ENCODE peak calls at places on chromosomes 7 and 10, in nine cellular contexts. A is adrenal gland, G is upper lobe of left lung, D is sigmoid colon, Z is K562, C is A549, I is GM12878, X is stomach, P is tibial nerve. U is an unnamed sample.

GRCh38 chr7:130689683-130690082 is 3.3 kb upstream of the TSGA13 start:
- DNase-seq in I (no peak), Z (no peak), G (no peak), C (peak), X (no peak), P (no peak), A (no peak), D (no peak), U (no peak)

GRCh38 chr7:138538518-138538917 is 78.5 kb downstream of the TRIM24 start:
- DNase-seq in C (no peak), D (no peak), G (no peak), A (no peak), P (no peak), Z (no peak), X (no peak), I (no peak), U (no peak)

GRCh38 chr10:49116509-49117365 is 1.4 kb upstream of the VSTM4 start:
- DNase-seq in G (no peak), P (no peak), Z (no peak), X (no peak), C (no peak), D (no peak), I (no peak), A (no peak), U (no peak)

GRCh38 chr7:93461350-93461749 is 113.2 kb downstream of the CALCR start:
- DNase-seq in G (no peak), X (no peak), D (no peak), A (no peak), Z (peak), P (no peak), I (no peak), C (peak), U (no peak)

GRCh38 chr10:86344281-86344680 is 22.3 kb downstream of the GRID1 start:
- DNase-seq in X (no peak), C (no peak), D (peak), A (peak), I (no peak), P (no peak), Z (no peak), G (no peak), U (no peak)

GRCh38 chr7:24409429-24410024 is 125.5 kb downstream of the NPY start:
- DNase-seq in C (no peak), P (no peak), A (no peak), G (no peak), I (no peak), X (no peak), D (no peak), Z (no peak), U (no peak)

GRCh38 chr7:137687556-137688280 is 159.1 kb downstream of the DGKI start:
- DNase-seq in P (no peak), C (no peak), Z (no peak), G (no peak), I (no peak), A (no peak), D (no peak), X (no peak), U (no peak)

GRCh38 chr7:24982917-24983316 is 2.9 kb upstream of the OSBPL3 start:
- DNase-seq in Z (peak), C (peak), D (no peak), X (no peak), I (no peak), A (no peak), G (no peak), P (no peak), U (no peak)

DNA sequence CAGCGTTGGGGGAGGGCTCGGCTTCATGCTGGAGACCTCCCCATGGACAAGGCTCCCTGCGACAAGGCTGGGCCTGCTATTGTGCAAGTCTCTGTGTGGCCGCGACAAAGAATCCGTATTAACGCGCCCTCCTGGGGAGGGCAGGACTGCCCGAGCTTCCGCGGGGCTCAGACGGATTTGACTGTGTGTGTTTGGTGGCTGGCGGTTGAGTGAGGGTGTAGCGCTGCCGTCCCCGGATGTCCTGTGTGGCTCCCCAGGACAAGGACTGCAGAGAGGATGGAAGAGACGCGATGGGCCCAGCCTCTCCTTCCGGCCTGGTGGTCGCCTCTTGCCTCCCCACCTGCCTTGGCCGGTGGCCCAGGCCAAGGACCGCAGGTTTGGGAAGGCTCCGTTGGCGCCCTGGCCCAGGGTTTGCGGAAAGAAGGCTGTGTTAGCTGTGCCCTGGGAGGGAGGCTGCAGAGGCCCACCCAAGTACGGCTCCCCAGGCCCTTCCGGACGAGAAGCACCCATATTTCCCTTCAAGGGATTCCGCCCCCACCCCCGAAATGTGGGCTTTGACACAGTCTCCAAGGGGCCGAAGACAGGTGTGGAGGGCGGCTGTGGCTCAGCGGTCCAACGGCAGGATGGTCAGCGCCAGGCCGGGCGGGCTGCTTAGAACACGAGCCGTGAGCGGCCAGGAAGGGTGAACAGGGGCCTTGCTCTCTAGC is 2.3 kb downstream of the UNCX start:
- DNase-seq in X (no peak), P (no peak), I (no peak), A (no peak), Z (no peak), D (no peak), G (no peak), C (peak), U (no peak)
- TF ChIP-seq POLR2A in X (no peak), P (no peak), I (no peak), A (no peak), Z (no peak), D (no peak), G (no peak), C (no peak), U (no peak)

DNA sequence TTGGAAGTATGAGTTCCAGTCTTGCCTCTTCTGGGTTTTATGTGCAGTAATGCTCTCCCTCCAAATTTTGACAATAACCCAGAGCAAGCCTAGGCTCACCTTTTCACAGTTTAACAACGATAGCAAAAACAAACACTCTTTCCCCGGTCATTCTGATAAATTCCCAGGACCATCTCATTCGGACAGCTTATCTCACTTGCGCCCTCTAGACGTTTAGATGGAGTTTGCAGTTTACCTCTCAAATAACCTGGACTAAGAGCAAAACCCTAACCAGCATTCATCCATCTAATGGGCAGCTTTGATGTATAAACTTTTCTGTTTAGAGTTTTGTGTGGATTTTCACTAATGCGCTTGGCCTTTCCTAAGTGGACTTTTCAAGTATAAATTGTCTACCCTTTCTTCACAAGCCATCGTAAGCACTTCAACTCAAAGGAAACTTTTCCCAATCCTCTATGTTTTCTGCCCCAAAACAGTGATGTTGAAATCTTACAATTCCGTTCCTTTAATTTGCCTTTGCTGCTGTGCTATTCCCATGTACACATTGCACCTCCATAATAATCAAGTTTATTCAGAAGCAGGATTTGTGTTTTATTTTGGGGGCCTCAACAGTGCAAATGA is 114.9 kb downstream of the HDAC9 start:
- DNase-seq in P (peak), A (peak), X (no peak), C (peak), I (no peak), D (no peak), Z (peak), G (no peak), U (no peak)
- TF ChIP-seq CTCF in P (peak), A (peak), X (no peak), C (peak), I (peak), D (no peak), Z (peak), G (peak), U (peak)

GRCh38 chr7:140673063-140673769 is 471 bp downstream of the ADCK2 start:
- DNase-seq in G (peak), C (peak), Z (peak), I (no peak), A (peak), P (no peak), X (peak), D (peak), U (peak)
- TF ChIP-seq POLR2A in G (no peak), C (no peak), Z (peak), I (peak), A (no peak), P (no peak), X (peak), D (no peak), U (peak)

DNA sequence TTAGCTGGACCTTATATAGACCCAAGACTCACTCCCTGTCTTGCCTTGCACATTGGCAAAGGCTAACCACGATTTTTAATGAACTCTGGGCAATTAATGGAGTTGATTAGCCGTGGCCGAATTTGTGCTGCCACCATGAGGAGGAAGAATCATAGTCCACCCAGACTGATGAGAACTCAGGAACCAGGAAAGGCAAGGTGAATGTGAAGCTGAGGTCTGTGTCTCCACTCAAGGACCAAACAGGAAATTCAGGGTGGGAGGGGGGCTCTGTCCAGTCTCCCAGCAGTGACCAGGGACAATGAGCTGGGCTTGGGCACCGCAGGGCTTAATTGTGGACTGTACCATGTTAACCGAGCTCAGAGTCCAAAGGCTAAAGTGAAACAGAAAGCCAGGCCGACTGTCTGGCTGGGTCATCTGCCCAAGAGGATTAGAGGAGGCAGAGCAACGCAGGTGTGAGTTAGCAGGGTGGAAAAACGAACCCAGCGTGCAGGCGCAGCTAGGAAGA is 127.0 kb upstream of the JCAD start:
- DNase-seq in D (no peak), C (no peak), I (no peak), A (peak), Z (peak), G (no peak), X (peak), P (no peak), U (peak)
- TF ChIP-seq CTCF in D (no peak), C (peak), I (no peak), A (peak), Z (peak), G (no peak), X (no peak), P (no peak), U (peak)

DNA sequence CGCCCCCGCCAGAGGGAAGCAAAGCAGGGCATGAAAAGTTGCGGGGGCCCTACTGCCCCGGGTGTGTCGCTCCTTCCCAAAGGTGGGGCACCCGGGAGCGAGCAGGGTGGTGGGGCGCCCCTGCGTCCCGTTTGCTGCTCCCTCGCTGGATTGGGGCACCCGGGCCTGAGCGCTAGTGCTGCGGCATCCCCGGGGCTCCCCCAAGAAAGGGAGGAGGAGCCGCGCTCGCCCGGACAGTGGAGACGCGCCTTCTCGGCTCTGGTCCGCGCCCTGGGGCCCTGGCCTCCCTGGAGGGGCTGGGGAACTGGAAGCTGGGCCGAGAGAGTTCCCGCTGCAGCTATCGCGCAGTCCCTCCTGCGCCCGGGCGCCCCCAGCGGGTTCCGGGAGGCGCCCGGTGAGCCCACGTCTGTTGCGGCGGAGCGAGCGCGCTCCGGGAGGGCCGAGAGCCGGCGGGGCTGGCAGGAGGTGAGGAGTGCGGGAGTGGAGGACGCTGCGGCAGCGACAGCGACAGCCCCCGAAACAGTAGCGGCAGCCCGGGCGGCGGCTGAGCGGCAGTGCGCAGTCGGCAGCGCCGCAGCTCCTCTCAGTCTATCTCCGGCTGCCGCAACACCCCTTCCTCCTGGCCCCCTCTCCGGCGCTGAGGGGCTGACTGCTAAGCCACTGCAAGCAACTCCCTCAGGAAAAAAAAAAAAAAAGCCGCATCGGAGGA is 505 bp upstream of the BMPER start:
- DNase-seq in Z (no peak), G (no peak), X (peak), I (no peak), C (peak), D (peak), A (peak), P (no peak), U (no peak)
- TF ChIP-seq POLR2A in Z (no peak), G (no peak), X (no peak), I (no peak), C (peak), D (no peak), A (no peak), P (no peak), U (no peak)

GRCh38 chr7:19491821-19492452 is 216.9 kb downstream of the POLR1F start:
- DNase-seq in X (no peak), I (no peak), Z (peak), D (no peak), C (peak), A (no peak), G (no peak), P (peak), U (no peak)
- TF ChIP-seq CTCF in X (no peak), I (peak), Z (no peak), D (no peak), C (peak), A (peak), G (no peak), P (peak), U (peak)

U was measured in Peyer's patch.